ENCODE peak calls at places on chromosome 1, in five cellular contexts. J, M, P, T and W are unnamed samples.

GRCh38 chr1:87362834-87363426 is 34.2 kb downstream of the LMO4 start:
- DNase-seq in J (no peak), M (no peak), T (no peak), P (no peak), W (no peak)

GRCh38 chr1:160997323-160998038 is 23.5 kb downstream of the F11R start:
- DNase-seq in P (peak), T (peak), M (peak), J (peak), W (peak)

GRCh38 chr1:24713176-24713575 is 32.1 kb upstream of the CLIC4 start:
- DNase-seq in T (no peak), J (no peak), M (no peak), P (no peak), W (no peak)

GRCh38 chr1:223299553-223299952 is 64.4 kb downstream of the SUSD4 start:
- DNase-seq in J (no peak), P (no peak), M (no peak), T (no peak), W (no peak)

GRCh38 chr1:116345830-116346229 is 27.2 kb upstream of the ATP1A1 start:
- DNase-seq in P (peak), T (peak), M (no peak), J (no peak), W (no peak)

GRCh38 chr1:244349581-244350001 is 102.1 kb downstream of the ADSS2 start:
- DNase-seq in J (no peak), M (peak), T (no peak), P (no peak), W (no peak)

GRCh38 chr1:61605607-61606321 is 119.2 kb downstream of the TM2D1 start:
- DNase-seq in P (no peak), T (no peak), J (no peak), M (no peak), W (no peak)

GRCh38 chr1:42013881-42014470 is 95.3 kb upstream of the HIVEP3 start:
- DNase-seq in T (no peak), J (no peak), P (no peak), M (no peak), W (no peak)

GRCh38 chr1:214917081-214917635 is 165.4 kb upstream of the KCNK2 start:
- DNase-seq in P (no peak), M (no peak), T (peak), J (no peak), W (no peak)

GRCh38 chr1:110502402-110502801 is 16.6 kb downstream of the KCNA10 start:
- DNase-seq in T (no peak), P (peak), J (no peak), M (no peak), W (no peak)

GRCh38 chr1:54284781-54285563 is 85.0 kb downstream of the MRPL37 start:
- DNase-seq in M (no peak), T (no peak), P (no peak), J (no peak), W (no peak)

GRCh38 chr1:87927391-87928073 is 598.9 kb downstream of the LMO4 start:
- DNase-seq in T (no peak), M (peak), J (no peak), P (no peak), W (peak)

GRCh38 chr1:40241372-40241771 is 6.4 kb upstream of the TMCO2 start:
- DNase-seq in M (no peak), J (no peak), P (no peak), T (no peak), W (no peak)
- H3K4me3 ChIP-seq in M (no peak), J (no peak), P (no peak), T (no peak), W (peak)

GRCh38 chr1:27885114-27885528 is 12.8 kb downstream of the THEMIS2 start:
- DNase-seq in P (no peak), T (no peak), J (no peak), M (no peak), W (no peak)
- H3K4me3 ChIP-seq in P (no peak), T (no peak), J (no peak), M (no peak), W (no peak)

DNA sequence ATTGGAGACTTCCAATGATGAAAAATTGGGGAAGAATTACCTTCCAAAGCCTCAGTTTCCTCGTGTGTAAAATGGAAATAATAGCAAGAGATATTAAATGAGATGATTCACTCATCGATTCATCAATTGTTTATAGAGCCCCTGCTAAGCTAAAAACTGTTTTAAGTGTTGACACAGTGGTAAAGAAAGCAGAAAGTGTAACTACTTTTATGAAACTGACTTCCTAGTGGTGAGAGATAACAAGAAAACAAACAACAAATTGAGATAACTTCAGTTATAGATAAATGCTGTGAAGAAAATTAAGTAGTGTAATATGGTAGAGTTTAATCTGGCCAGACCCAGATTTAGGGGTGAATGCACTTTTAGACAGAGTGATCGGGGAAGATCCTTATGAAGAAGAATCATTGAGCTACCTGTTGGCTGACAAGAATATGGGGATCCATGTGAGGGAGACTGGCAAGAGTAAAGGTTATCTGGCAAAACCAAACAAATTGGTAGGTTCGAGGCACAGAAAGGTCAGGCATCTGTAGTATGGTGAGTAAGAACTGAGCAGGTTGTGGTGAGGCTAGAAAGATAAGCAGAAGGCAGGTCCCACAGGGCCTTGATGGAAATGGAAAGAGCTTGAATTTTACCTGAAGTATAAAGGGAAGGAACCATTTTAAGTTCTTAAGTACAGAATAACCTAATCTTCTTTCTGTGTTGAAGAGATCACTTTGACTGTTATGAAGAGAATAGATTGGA is 10.9 kb downstream of the PTPRC start:
- DNase-seq in M (no peak), J (no peak), T (no peak), P (peak), W (no peak)
- H3K4me3 ChIP-seq in M (no peak), J (no peak), T (no peak), P (peak), W (no peak)

GRCh38 chr1:34847094-34847493 is 12.5 kb downstream of the SMIM12 start:
- DNase-seq in T (no peak), J (no peak), M (no peak), P (no peak), W (no peak)

GRCh38 chr1:34851431-34852105 is 8.0 kb downstream of the SMIM12 start:
- DNase-seq in J (no peak), M (no peak), T (no peak), P (no peak), W (no peak)

GRCh38 chr1:34846265-34846664 is 13.3 kb downstream of the SMIM12 start:
- DNase-seq in M (no peak), P (no peak), J (no peak), T (no peak), W (no peak)

GRCh38 chr1:34852677-34853217 is 6.8 kb downstream of the SMIM12 start:
- DNase-seq in T (peak), P (peak), M (peak), J (peak), W (peak)

DNA sequence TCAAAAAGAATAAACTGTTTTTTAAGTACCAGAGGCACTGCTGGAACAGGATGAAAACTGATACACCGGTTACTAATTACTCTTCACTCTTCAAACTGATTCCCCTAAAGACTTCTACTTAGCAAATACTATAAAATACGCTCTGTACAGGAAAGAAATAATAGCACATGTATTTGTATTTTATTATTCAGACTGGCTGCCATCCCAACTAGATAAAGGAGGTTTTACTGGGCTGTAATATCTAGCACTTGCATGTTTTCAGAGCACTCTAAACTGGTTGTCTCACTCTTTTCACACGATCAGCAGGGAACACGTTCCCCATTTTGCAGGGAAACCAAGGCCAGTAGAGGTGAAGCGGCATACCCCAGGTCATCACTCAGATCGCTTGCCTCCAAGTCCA is 9.2 kb downstream of the SMIM12 start:
- DNase-seq in M (no peak), J (no peak), T (no peak), P (no peak), W (no peak)
- H3K4me3 ChIP-seq in M (no peak), J (no peak), T (no peak), P (no peak), W (no peak)

GRCh38 chr1:112878321-112878720 is 77.7 kb downstream of the SLC16A1 start:
- DNase-seq in P (peak), J (no peak), T (no peak), M (peak), W (no peak)
- H3K4me3 ChIP-seq in P (peak), J (no peak), T (no peak), M (no peak), W (no peak)

GRCh38 chr1:240101306-240101705 is 9.6 kb downstream of the FMN2 start:
- DNase-seq in J (no peak), T (no peak), P (no peak), M (no peak), W (no peak)
- H3K4me3 ChIP-seq in J (no peak), T (no peak), P (no peak), M (peak), W (no peak)

GRCh38 chr1:168342572-168343280 is 62.0 kb downstream of the TBX19 start:
- DNase-seq in P (peak), T (peak), J (peak), M (peak), W (peak)
- H3K4me3 ChIP-seq in P (no peak), T (peak), J (no peak), M (no peak), W (no peak)

DNA sequence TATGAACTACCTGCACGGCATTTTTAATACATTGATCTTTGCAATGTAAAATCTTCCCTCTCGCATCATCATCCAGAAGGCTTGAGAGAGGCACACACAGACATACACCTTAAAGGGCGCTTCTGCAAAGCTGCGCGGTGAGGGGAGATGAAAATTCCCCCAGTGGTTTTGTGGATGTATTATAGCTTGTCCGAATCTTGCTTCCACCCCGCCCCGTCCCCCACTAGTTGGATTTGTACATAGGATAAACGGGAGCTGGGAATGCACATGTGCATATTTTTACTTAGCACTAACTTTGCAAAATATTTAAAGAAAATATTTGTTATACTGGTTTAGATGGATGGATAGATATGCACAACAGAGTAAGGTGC is 542 bp upstream of the ASTN1 start:
- DNase-seq in T (no peak), J (no peak), P (no peak), M (no peak), W (no peak)
- H3K4me3 ChIP-seq in T (peak), J (no peak), P (no peak), M (peak), W (no peak)